ENCODE peak calls at places on chromosomes 3 and 15, in five cellular contexts. I is HepG2, T is HCT116, S is GM23338, H is H1. R is an unnamed sample.

GRCh38 chr3:133444071-133444774 is 44.4 kb downstream of the BFSP2 start:
- DNase-seq in I (peak; percentile 44), T (no peak), S (no peak), H (no peak), R (no peak)

GRCh38 chr3:195467641-195468390 is 25.0 kb upstream of the ACAP2 start:
- DNase-seq in I (no peak), T (no peak), S (no peak), H (no peak), R (no peak)

GRCh38 chr3:43503067-43503728 is 118.6 kb downstream of the ANO10 start:
- DNase-seq in I (peak; percentile 15), T (peak; percentile 12), S (peak; percentile 75), H (no peak), R (peak; percentile 3)

GRCh38 chr3:17091895-17092294 is 207.1 kb downstream of the PLCL2 start:
- DNase-seq in I (no peak), T (no peak), S (no peak), H (no peak), R (no peak)

GRCh38 chr15:77420610-77421369 is at the start of gene HMG20A:
- DNase-seq in I (peak; percentile 80), T (peak; percentile 86), S (peak; percentile 81), H (no peak), R (peak; percentile 89)

GRCh38 chr3:116610124-116610523 is 99.5 kb upstream of the TUSC7 start:
- DNase-seq in I (no peak), T (no peak), S (no peak), H (no peak), R (no peak)

GRCh38 chr15:25481208-25481862 is 42.5 kb upstream of the UBE3A start:
- DNase-seq in I (no peak), T (no peak), S (peak; percentile 74), H (peak; percentile 65), R (no peak)

GRCh38 chr3:171121801-171122200 is 95.3 kb upstream of the SLC2A2 start:
- DNase-seq in I (no peak), T (no peak), S (no peak), H (no peak), R (no peak)

GRCh38 chr15:99122831-99123705 is 18.2 kb downstream of the SYNM start:
- DNase-seq in I (no peak), T (no peak), S (no peak), H (no peak), R (no peak)

GRCh38 chr15:80514071-80514780 is 110.0 kb downstream of the ARNT2 start:
- DNase-seq in I (no peak), T (no peak), S (no peak), H (no peak), R (no peak)

GRCh38 chr15:94177112-94177511 is 54.2 kb upstream of the MCTP2 start:
- DNase-seq in I (no peak), T (no peak), S (no peak), H (no peak), R (peak; percentile 44)

GRCh38 chr3:38030126-38031021 is 932 bp upstream of the PLCD1 start:
- DNase-seq in I (no peak), T (no peak), S (no peak), H (no peak), R (no peak)

GRCh38 chr3:38032328-38032865 is 3.0 kb upstream of the PLCD1 start:
- DNase-seq in I (no peak), T (no peak), S (no peak), H (no peak), R (no peak)

GRCh38 chr3:38028621-38029361 is 651 bp downstream of the PLCD1 start:
- DNase-seq in I (no peak), T (no peak), S (peak; percentile 54), H (no peak), R (no peak)

GRCh38 chr3:38029400-38030125 is at the start of gene PLCD1:
- DNase-seq in I (peak; percentile 33), T (no peak), S (peak; percentile 90), H (no peak), R (no peak)

GRCh38 chr3:38031022-38031994 is 1.9 kb upstream of the PLCD1 start:
- DNase-seq in I (no peak), T (peak; percentile 31), S (no peak), H (no peak), R (no peak)
- H3K27ac ChIP-seq in I (no peak overlapping the region), T (peak overlapping the region; percentile 35), S (no peak overlapping the region), H (no peak overlapping the region), R (no peak overlapping the region)

DNA sequence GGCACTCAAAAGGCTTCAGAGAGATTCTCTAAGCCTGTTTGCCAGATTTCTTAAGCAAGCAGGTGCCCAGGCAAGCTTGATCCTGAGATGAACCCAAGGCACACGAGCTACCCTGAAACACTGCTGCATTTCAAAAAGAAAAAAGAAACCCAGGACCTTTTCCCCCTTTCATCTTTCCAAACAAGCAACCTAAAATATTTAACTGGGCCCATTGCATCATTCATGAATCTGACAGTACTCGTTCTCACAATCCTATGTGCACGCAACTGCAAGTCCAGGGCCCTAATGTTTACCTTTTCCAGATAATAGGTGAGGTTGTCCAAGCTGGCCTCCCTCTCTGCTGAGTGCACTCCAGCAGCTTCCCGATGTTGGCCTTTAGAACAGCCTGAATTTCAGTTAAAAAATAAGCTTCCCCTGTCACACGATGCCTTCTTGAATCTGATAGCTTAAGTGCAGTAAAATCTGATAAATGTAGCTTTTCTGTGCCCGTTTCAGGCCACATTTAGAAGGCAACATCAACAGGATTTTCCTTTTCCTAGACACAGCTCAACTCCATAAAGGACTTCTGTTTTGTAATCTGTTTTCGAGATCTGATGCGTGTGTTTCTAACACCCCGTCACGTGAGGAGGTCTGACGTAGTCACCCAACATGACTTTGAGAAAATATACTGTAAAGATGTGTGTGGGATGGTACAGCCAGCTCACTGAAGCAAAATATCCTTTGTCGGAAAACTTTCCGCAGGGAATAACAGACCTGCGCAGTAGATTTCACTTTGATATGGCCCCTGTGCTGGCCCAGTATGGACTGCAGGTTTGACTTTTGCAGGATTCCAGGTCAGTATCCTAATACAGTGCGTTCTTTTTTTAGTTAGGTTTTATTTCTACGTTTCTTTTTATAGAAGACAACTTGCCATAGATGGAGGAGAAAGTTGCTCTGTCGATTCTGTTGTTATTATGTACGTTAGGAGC is 55.1 kb upstream of the RASA2 start:
- DNase-seq in I (peak; percentile 95), T (no peak), S (no peak), H (no peak), R (no peak)
- TF ChIP-seq POLR2AphosphoS5 in I (peak; percentile 48), T (no peak), S (no peak), H (no peak), R (no peak)

GRCh38 chr3:64685331-64685799 is 2.4 kb downstream of the ADAMTS9 start:
- DNase-seq in I (no peak), T (no peak), S (no peak), H (no peak), R (no peak)
- TF ChIP-seq EZH2 in I (no peak), T (no peak), S (peak; percentile 62), H (peak; percentile 63), R (no peak)

GRCh38 chr3:183583331-183584245 is 28.1 kb upstream of the KLHL6 start:
- DNase-seq in I (no peak), T (no peak), S (no peak), H (no peak), R (no peak)

GRCh38 chr3:183584246-183584913 is 28.9 kb upstream of the KLHL6 start:
- DNase-seq in I (no peak), T (no peak), S (no peak), H (no peak), R (no peak)

GRCh38 chr3:183587337-183587736 is 31.8 kb upstream of the KLHL6 start:
- DNase-seq in I (no peak), T (no peak), S (no peak), H (no peak), R (no peak)

GRCh38 chr3:183584914-183585280 is 29.4 kb upstream of the KLHL6 start:
- DNase-seq in I (no peak), T (no peak), S (no peak), H (no peak), R (no peak)

DNA sequence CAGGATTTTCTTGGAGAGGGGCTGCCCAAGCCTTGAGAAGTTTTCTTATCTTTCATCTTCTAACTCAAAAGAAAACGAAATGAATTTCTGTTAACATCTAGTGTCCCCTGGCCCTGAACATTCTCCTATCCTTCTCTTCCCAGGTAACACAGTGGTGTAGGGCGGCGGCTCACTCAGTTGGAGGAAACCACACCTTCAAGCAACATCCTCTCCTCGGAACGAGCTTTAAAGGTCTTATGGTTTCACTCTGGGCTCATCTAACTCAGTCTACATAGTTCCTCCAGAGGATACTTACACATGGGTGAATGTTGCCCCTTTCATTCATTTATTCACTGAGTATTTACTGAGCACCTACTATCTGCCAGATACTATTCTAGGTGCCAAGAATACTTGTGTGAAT is 31.0 kb upstream of the KLHL6 start:
- DNase-seq in I (no peak), T (no peak), S (no peak), H (no peak), R (no peak)
- H3K27ac ChIP-seq in I (no peak overlapping the region), T (no peak overlapping the region), S (no peak overlapping the region), H (no peak overlapping the region), R (no peak overlapping the region)

R was measured in SK-N-MC.